ENCODE peak calls at places on chromosomes 1 and 21, in seven cellular contexts. Y is GM10248; C is NCI-H510A treated with DMSO at 0.1 percent for 48 hours; J is naive thymus-derived CD8-positive, alpha-beta T cell; S is CD8-positive, alpha-beta memory T cell; U is posterior cingulate gyrus; D is lower lobe of right lung. X is an unnamed sample.

GRCh38 chr1:109661391-109661790 is 5.5 kb downstream of the GSTM4 start:
- DNase-seq in Y (no peak), C (no peak), J (no peak), S (no peak), U (no peak), D (no peak), X (no peak)

GRCh38 chr1:48023488-48023887 is 26.3 kb upstream of the TRABD2B start:
- DNase-seq in Y (no peak), C (no peak), J (no peak), S (no peak), U (no peak), D (no peak), X (no peak)

GRCh38 chr21:32508558-32508957 is 76.8 kb downstream of the TCP10L start:
- DNase-seq in Y (no peak), C (no peak), J (no peak), S (no peak), U (no peak), D (no peak), X (no peak)

GRCh38 chr1:151728151-151728711 is 6.9 kb downstream of the RIIAD1 start:
- DNase-seq in Y (no peak), C (peak; percentile 39), J (no peak), S (no peak), U (peak; percentile 58), D (no peak), X (no peak)

GRCh38 chr1:145901312-145902021 is 8.4 kb downstream of the ITGA10 start:
- DNase-seq in Y (no peak), C (no peak), J (no peak), S (no peak), U (no peak), D (no peak), X (no peak)

GRCh38 chr1:26730695-26731094 is 34.9 kb downstream of the ARID1A start:
- DNase-seq in Y (no peak), C (no peak), J (no peak), S (no peak), U (no peak), D (no peak), X (no peak)

GRCh38 chr1:29651684-29652665 is 415.7 kb downstream of the PTPRU start:
- DNase-seq in Y (no peak), C (no peak), J (no peak), S (no peak), U (no peak), D (no peak), X (no peak)

GRCh38 chr1:188355082-188355481 is 1526.3 kb downstream of the PLA2G4A start:
- DNase-seq in Y (no peak), C (no peak), J (no peak), S (no peak), U (no peak), D (no peak), X (peak; percentile 10)

GRCh38 chr1:58870298-58870676 is 86.4 kb upstream of the JUN start:
- DNase-seq in Y (no peak), C (peak; percentile 92), J (no peak), S (no peak), U (no peak), D (no peak), X (peak; percentile 93)

GRCh38 chr1:173062156-173062938 is 11.6 kb upstream of the TNFSF18 start:
- DNase-seq in Y (no peak), C (no peak), J (no peak), S (no peak), U (no peak), D (no peak), X (no peak)

GRCh38 chr1:43373034-43373940 is 5.5 kb upstream of the ELOVL1 start:
- DNase-seq in Y (no peak), C (no peak), J (no peak), S (no peak), U (no peak), D (no peak), X (no peak)

GRCh38 chr1:231395051-231395995 is 26.8 kb downstream of the EGLN1 start:
- DNase-seq in Y (no peak), C (no peak), J (no peak), S (no peak), U (no peak), D (no peak), X (no peak)

GRCh38 chr1:77888071-77888428 is 374 bp upstream of the NEXN start:
- DNase-seq in Y (peak; percentile 18), C (no peak), J (no peak), S (no peak), U (no peak), D (no peak), X (peak; percentile 43)

GRCh38 chr1:110118636-110119396 is 6.6 kb downstream of the UBL4B start:
- DNase-seq in Y (no peak), C (peak; percentile 10), J (no peak), S (no peak), U (no peak), D (no peak), X (no peak)

GRCh38 chr1:107964397-107965111 is 426 bp downstream of the VAV3 start:
- DNase-seq in Y (peak; percentile 24), C (peak; percentile 43), J (peak; percentile 7), S (peak; percentile 31), U (no peak), D (peak; percentile 46), X (peak; percentile 82)

GRCh38 chr1:63274979-63275378 is 47.4 kb upstream of the FOXD3 start:
- DNase-seq in Y (no peak), C (no peak), J (no peak), S (no peak), U (no peak), D (no peak), X (no peak)

GRCh38 chr1:27598288-27598687 is 5.7 kb downstream of the AHDC1 start:
- DNase-seq in Y (no peak), C (no peak), J (no peak), S (no peak), U (no peak), D (no peak), X (no peak)

GRCh38 chr1:116433283-116434257 is 60.5 kb downstream of the ATP1A1 start:
- DNase-seq in Y (no peak), C (peak; percentile 36), J (no peak), S (no peak), U (peak; percentile 81), D (no peak), X (peak; percentile 37)

GRCh38 chr1:169266133-169266532 is 101.5 kb downstream of the NME7 start:
- DNase-seq in Y (no peak), C (no peak), J (no peak), S (no peak), U (no peak), D (no peak), X (no peak)

GRCh38 chr1:203638076-203638475 is 11.4 kb downstream of the ATP2B4 start:
- DNase-seq in Y (no peak), C (no peak), J (no peak), S (no peak), U (no peak), D (no peak), X (no peak)

GRCh38 chr1:32068891-32069590 is 3.7 kb upstream of the TMEM39B start:
- DNase-seq in Y (no peak), C (no peak), J (no peak), S (no peak), U (no peak), D (no peak), X (no peak)

GRCh38 chr1:211783897-211784296 is 46.7 kb downstream of the LPGAT1 start:
- DNase-seq in Y (no peak), C (no peak), J (no peak), S (peak; percentile 0), U (no peak), D (no peak), X (no peak)

GRCh38 chr1:147162093-147162492 is 10.2 kb downstream of the PRKAB2 start:
- DNase-seq in Y (no peak), C (no peak), J (no peak), S (no peak), U (no peak), D (no peak), X (no peak)

GRCh38 chr1:34266127-34266951 is 89.6 kb downstream of the C1orf94 start:
- DNase-seq in Y (no peak), C (no peak), J (no peak), S (no peak), U (peak; percentile 51), D (no peak), X (peak; percentile 67)

GRCh38 chr1:51214615-51215131 is 21.4 kb upstream of the RNF11 start:
- DNase-seq in Y (no peak), C (no peak), J (no peak), S (no peak), U (no peak), D (no peak), X (no peak)

GRCh38 chr1:244970236-244970652 is 105.9 kb upstream of the HNRNPU start:
- DNase-seq in Y (peak; percentile 75), C (peak; percentile 31), J (no peak), S (peak; percentile 82), U (no peak), D (peak; percentile 88), X (peak; percentile 83)

GRCh38 chr21:38367646-38368045 is 110.9 kb downstream of the KCNJ15 start:
- DNase-seq in Y (no peak), C (no peak), J (no peak), S (no peak), U (no peak), D (no peak), X (no peak)

GRCh38 chr1:96076589-96076988 is 645.0 kb upstream of the PTBP2 start:
- DNase-seq in Y (no peak), C (no peak), J (no peak), S (no peak), U (no peak), D (no peak), X (no peak)

GRCh38 chr1:248926401-248927182 is 20.6 kb downstream of the PGBD2 start:
- DNase-seq in Y (no peak), C (no peak), J (no peak), S (no peak), U (no peak), D (no peak), X (no peak)

GRCh38 chr1:167987174-167987573 is 50.3 kb upstream of the MPC2 start:
- DNase-seq in Y (no peak), C (no peak), J (no peak), S (no peak), U (no peak), D (no peak), X (no peak)

GRCh38 chr1:148308832-148309458 is 156.9 kb upstream of the NBPF11 start:
- DNase-seq in Y (no peak), C (no peak), J (no peak), S (no peak), U (no peak), D (no peak), X (no peak)

X was measured in NCI-H526.